ENCODE peak calls at places on chromosomes 2 and 18, in four cellular contexts. L is dorsolateral prefrontal cortex; B is CD4-positive, alpha-beta memory T cell; D is brain microvascular endothelial cell. F is an unnamed sample.

GRCh38 chr2:148888003-148888501 is 13.0 kb downstream of the KIF5C start:
- DNase-seq in L (no peak), B (no peak), D (no peak), F (peak)

GRCh38 chr2:230968921-230969672 is 26.8 kb upstream of the SPATA3 start:
- DNase-seq in L (no peak), B (no peak), D (no peak), F (no peak)

GRCh38 chr2:174145827-174146226 is 102.5 kb downstream of the OLA1 start:
- DNase-seq in L (no peak), B (no peak), D (peak), F (peak)

GRCh38 chr2:42903821-42904575 is 111.6 kb upstream of the HAAO start:
- DNase-seq in L (no peak), B (no peak), D (no peak), F (peak)

GRCh38 chr2:23235292-23235691 is 149.7 kb upstream of the KLHL29 start:
- DNase-seq in L (no peak), B (no peak), D (no peak), F (no peak)

GRCh38 chr2:8089596-8089995 is 592.3 kb upstream of the ID2 start:
- DNase-seq in L (no peak), B (no peak), D (peak), F (no peak)

GRCh38 chr2:240876475-240877251 is 8.0 kb downstream of the AGXT start:
- DNase-seq in L (no peak), B (peak), D (no peak), F (peak)

GRCh38 chr18:58015045-58015444 is 29.0 kb upstream of the NEDD4L start:
- DNase-seq in L (no peak), B (no peak), D (no peak), F (peak)

GRCh38 chr2:133314761-133315160 is 253.5 kb downstream of the NCKAP5 start:
- DNase-seq in L (no peak), B (no peak), D (no peak), F (peak)

GRCh38 chr18:76519156-76519549 is 24.1 kb upstream of the ZNF516 start:
- DNase-seq in L (no peak), B (no peak), D (no peak), F (peak)

GRCh38 chr2:179264238-179265081 is at the start of gene SESTD1:
- DNase-seq in L (peak), B (peak), D (no peak), F (peak)

GRCh38 chr2:38602136-38602731 is 494 bp downstream of the HNRNPLL start:
- DNase-seq in L (peak), B (peak), D (no peak), F (peak)

GRCh38 chr2:28363676-28364075 is 29.0 kb upstream of the FOSL2 start:
- DNase-seq in L (no peak), B (no peak), D (no peak), F (no peak)

GRCh38 chr2:168612719-168613118 is 156.6 kb downstream of the CERS6 start:
- DNase-seq in L (no peak), B (no peak), D (no peak), F (no peak)

GRCh38 chr2:234071664-234072063 is 21.2 kb downstream of the SPP2 start:
- DNase-seq in L (no peak), B (no peak), D (no peak), F (no peak)

GRCh38 chr2:102186676-102187190 is at the start of gene IL1RL2:
- DNase-seq in L (peak), B (no peak), D (no peak), F (peak)

GRCh38 chr2:158174495-158174894 is 72.8 kb downstream of the UPP2 start:
- DNase-seq in L (no peak), B (no peak), D (no peak), F (no peak)

GRCh38 chr2:6312377-6312776 is 553.3 kb downstream of the CMPK2 start:
- DNase-seq in L (no peak), B (no peak), D (no peak), F (no peak)

GRCh38 chr2:111025288-111025687 is 95.4 kb upstream of the BCL2L11 start:
- DNase-seq in L (no peak), B (no peak), D (no peak), F (no peak)

GRCh38 chr2:240568678-240569522 is 616 bp downstream of the RNPEPL1 start:
- DNase-seq in L (peak), B (peak), D (no peak), F (peak)

GRCh38 chr18:73316513-73316912 is 448.7 kb upstream of the NETO1 start:
- DNase-seq in L (no peak), B (no peak), D (no peak), F (no peak)

GRCh38 chr2:59183070-59183469 is 941.9 kb upstream of the FANCL start:
- DNase-seq in L (no peak), B (no peak), D (no peak), F (no peak)

GRCh38 chr18:68769423-68769822 is 28.5 kb upstream of the CCDC102B start:
- DNase-seq in L (no peak), B (no peak), D (no peak), F (no peak)

GRCh38 chr2:77179297-77179696 is 342.9 kb downstream of the LRRTM4 start:
- DNase-seq in L (no peak), B (no peak), D (no peak), F (no peak)

GRCh38 chr2:85933753-85934594 is 45.2 kb upstream of the ST3GAL5 start:
- DNase-seq in L (no peak), B (no peak), D (peak), F (no peak)

GRCh38 chr2:133765693-133766092 is 197.4 kb upstream of the NCKAP5 start:
- DNase-seq in L (no peak), B (no peak), D (peak), F (no peak)

GRCh38 chr2:10003206-10004125 is 39.9 kb upstream of the KLF11 start:
- DNase-seq in L (no peak), B (no peak), D (no peak), F (no peak)

GRCh38 chr18:69978743-69979715 is 31.4 kb upstream of the CD226 start:
- DNase-seq in L (no peak), B (no peak), D (no peak), F (no peak)

DNA sequence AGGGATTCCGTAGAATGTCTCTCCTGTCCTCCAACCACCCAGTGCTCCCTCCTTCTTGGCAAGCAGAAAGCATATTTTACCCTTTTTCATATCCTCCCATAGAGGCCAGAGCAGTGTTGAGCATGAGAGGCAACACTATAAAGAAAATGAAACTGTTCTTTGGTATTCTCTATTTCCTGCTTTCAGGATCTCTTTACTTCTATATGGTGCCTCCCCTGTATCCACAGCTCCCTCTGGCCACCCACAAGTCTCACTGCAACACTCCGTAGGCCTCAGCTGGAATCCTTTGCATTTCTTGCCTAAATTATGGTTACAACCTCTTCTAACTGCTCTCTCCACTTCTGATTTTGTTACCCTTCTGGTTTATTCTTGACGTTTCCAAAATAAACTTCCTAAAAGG is 74.9 kb upstream of the C2orf15 start:
- DNase-seq in L (peak), B (peak), D (peak), F (peak)
- H3K4me3 ChIP-seq in L (no peak), B (no peak), D (no peak), F (no peak)

DNA sequence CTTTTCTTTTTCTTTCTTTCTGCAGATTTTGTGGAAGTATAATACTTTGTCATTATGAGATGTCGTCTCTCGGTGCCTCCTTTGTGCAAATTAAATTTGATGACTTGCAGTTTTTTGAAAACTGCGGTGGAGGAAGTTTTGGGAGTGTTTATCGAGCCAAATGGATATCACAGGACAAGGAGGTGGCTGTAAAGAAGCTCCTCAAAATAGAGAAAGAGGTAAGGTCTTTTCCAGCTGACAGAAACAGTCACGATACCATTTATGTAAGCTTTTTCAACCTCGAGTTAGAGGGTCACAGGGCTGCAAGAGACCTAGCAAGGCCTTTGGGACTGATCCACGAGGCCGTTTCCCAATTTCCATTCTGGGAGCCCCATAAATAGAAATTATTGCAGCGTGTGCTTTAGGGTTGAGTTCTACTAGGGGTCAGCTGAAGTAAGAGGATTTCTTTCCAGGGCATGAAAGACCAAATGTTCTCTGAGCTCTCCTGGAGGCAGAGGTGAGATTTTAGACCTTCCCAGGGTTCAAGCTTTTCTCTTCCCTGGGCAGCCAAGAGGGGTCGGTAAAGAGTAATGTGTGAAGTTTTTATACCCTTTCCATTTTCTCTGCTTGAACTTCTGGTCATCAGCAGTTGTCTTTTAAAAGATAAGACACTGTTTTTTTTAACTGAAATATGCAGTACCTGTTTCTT is 15.5 kb downstream of the MAP3K20 start:
- DNase-seq in L (no peak), B (no peak), D (no peak), F (no peak)
- H3K4me3 ChIP-seq in L (no peak), B (no peak), D (no peak), F (no peak)

DNA sequence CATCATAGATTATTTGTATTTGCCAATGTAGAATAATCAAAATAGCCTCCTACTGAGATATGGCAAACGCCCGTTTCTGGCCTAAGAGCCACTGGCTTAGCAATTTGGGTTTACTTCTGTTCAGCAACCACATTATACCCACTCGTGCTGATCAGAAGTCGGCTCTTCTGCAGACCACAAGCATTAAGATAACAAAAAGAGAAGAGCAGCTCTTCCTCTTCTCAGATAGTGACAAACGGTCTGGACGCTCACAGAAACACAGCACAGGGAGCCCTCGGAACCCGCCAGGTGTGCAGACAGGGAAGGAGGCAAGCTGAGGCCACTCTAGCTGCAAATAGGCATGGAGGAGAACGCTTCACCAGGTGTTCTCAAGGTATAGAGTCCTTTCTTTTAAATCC is 164.0 kb downstream of the HDAC4 start:
- DNase-seq in L (no peak), B (no peak), D (no peak), F (no peak)
- H3K4me3 ChIP-seq in L (no peak), B (no peak), D (no peak), F (no peak)

GRCh38 chr2:18557121-18557520 is 3.3 kb downstream of the RDH14 start:
- DNase-seq in L (no peak), B (no peak), D (no peak), F (no peak)
- H3K4me3 ChIP-seq in L (no peak), B (no peak), D (no peak), F (no peak)

GRCh38 chr2:219541611-219542180 is 1.9 kb downstream of the CHPF start:
- DNase-seq in L (peak), B (peak), D (peak), F (peak)
- H3K4me3 ChIP-seq in L (peak), B (peak), D (peak), F (peak)

DNA sequence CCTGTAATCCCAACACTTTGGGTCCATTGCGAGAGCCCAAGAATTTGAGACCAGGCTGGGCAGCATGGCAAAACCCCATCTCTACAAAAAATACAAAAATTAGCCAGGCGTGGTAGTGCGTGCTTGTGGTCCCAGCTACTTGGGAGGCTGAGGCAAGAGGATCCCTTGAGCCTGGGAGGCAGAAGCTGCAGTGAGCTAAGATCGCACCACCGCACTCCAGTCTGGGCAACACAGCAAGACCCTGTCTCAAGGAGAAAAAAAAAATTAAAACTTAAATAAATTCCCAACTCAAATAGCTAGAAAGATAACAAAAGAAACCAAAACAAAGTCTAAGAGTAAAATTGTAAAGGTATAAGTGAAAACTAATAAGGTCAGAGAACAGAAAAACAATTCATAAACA is 6.2 kb downstream of the ASXL2 start:
- DNase-seq in L (no peak), B (no peak), D (no peak), F (no peak)
- H3K4me3 ChIP-seq in L (no peak), B (no peak), D (no peak), F (no peak)

GRCh38 chr18:48193521-48194251 is 215.5 kb downstream of the ZBTB7C start:
- DNase-seq in L (no peak), B (no peak), D (no peak), F (no peak)

GRCh38 chr18:48192542-48192941 is 216.6 kb downstream of the ZBTB7C start:
- DNase-seq in L (no peak), B (no peak), D (no peak), F (no peak)

GRCh38 chr18:48194787-48195186 is 214.4 kb downstream of the ZBTB7C start:
- DNase-seq in L (peak), B (no peak), D (no peak), F (no peak)

GRCh38 chr18:48197819-48198218 is 211.4 kb downstream of the ZBTB7C start:
- DNase-seq in L (no peak), B (no peak), D (no peak), F (no peak)

GRCh38 chr18:48195782-48196181 is 213.4 kb downstream of the ZBTB7C start:
- DNase-seq in L (no peak), B (no peak), D (no peak), F (no peak)
- H3K4me3 ChIP-seq in L (no peak), B (no peak), D (no peak), F (no peak)

GRCh38 chr2:232348936-232349335 is 29.6 kb upstream of the ALPP start:
- DNase-seq in L (no peak), B (no peak), D (no peak), F (no peak)
- H3K4me3 ChIP-seq in L (no peak), B (no peak), D (no peak), F (no peak)

GRCh38 chr18:62982600-62983251 is 267.4 kb downstream of the PHLPP1 start:
- DNase-seq in L (peak), B (no peak), D (peak), F (peak)
- H3K4me3 ChIP-seq in L (no peak), B (no peak), D (peak), F (no peak)

F was measured in H7.